ENCODE peak calls at places on chromosomes 6 and 20, in four cellular contexts. R, B, E and D are unnamed samples.
A peak's percentile ranks its signal among the peaks of the same experiment; 100 is the strongest.

GRCh38 chr6:166370489-166370888 is 12.3 kb downstream of the MPC1 start:
- DNase-seq in B (no peak), E (no peak), R (no peak), D (no peak)

GRCh38 chr6:6686748-6687601 is 98.5 kb downstream of the LY86 start:
- DNase-seq in E (peak; percentile 90), R (peak; percentile 98), B (peak; percentile 98), D (peak; percentile 100)

GRCh38 chr20:21137078-21137477 is 11.2 kb downstream of the KIZ start:
- DNase-seq in E (peak; percentile 50), B (no peak), R (no peak), D (peak; percentile 91)

GRCh38 chr6:47109281-47109680 is 67.1 kb upstream of the ADGRF1 start:
- DNase-seq in E (no peak), B (no peak), R (no peak), D (no peak)

GRCh38 chr20:43022081-43022480 is 167.6 kb downstream of the PTPRT start:
- DNase-seq in R (no peak), B (no peak), E (no peak), D (no peak)

GRCh38 chr6:3380344-3381232 is 76.3 kb downstream of the SLC22A23 start:
- DNase-seq in E (peak; percentile 18), B (peak; percentile 83), R (no peak), D (peak; percentile 59)

GRCh38 chr6:138239774-138240173 is 21.5 kb upstream of the PBOV1 start:
- DNase-seq in R (no peak), E (no peak), B (no peak), D (peak; percentile 54)

GRCh38 chr6:144262470-144263369 is 22.4 kb upstream of the UTRN start:
- DNase-seq in B (no peak), E (no peak), R (no peak), D (no peak)

GRCh38 chr6:132388291-132388690 is 13.0 kb downstream of the MOXD1 start:
- DNase-seq in B (no peak), R (no peak), E (no peak), D (no peak)

GRCh38 chr6:45713981-45714685 is 301.5 kb downstream of the CLIC5 start:
- DNase-seq in R (no peak), E (no peak), B (no peak), D (no peak)

GRCh38 chr6:81590314-81590691 is 162.2 kb downstream of the TENT5A start:
- DNase-seq in R (no peak), E (no peak), B (no peak), D (peak; percentile 13)

GRCh38 chr20:58647162-58647813 is 3.8 kb upstream of the STX16 start:
- DNase-seq in R (no peak), E (no peak), B (no peak), D (no peak)

GRCh38 chr6:20686142-20686541 is 151.9 kb downstream of the CDKAL1 start:
- DNase-seq in E (peak; percentile 88), R (peak; percentile 28), B (no peak), D (peak; percentile 86)

GRCh38 chr6:107806675-107807074 is 17.4 kb downstream of the SCML4 start:
- DNase-seq in R (no peak), B (no peak), E (no peak), D (peak; percentile 22)

GRCh38 chr6:95143408-95144180 is 433.7 kb upstream of the MANEA start:
- DNase-seq in B (no peak), E (no peak), R (no peak), D (peak; percentile 60)

GRCh38 chr20:50005378-50006020 is 22.7 kb downstream of the SNAI1 start:
- DNase-seq in E (no peak), B (no peak), R (no peak), D (no peak)

GRCh38 chr6:80440496-80441160 is 334.2 kb downstream of the BCKDHB start:
- DNase-seq in E (no peak), R (no peak), B (no peak), D (no peak)

GRCh38 chr6:36387440-36388303 is at the start of gene ETV7:
- DNase-seq in R (peak; percentile 53), B (peak; percentile 72), E (no peak), D (peak; percentile 55)

GRCh38 chr6:154071236-154071635 is 32.2 kb downstream of the OPRM1 start:
- DNase-seq in R (no peak), B (no peak), E (no peak), D (no peak)

GRCh38 chr6:148544421-148544820 is 201.8 kb downstream of the SASH1 start:
- DNase-seq in R (no peak), B (no peak), E (no peak), D (no peak)

GRCh38 chr6:6942826-6943225 is 164.9 kb upstream of the RREB1 start:
- DNase-seq in B (peak; percentile 78), R (no peak), E (peak; percentile 51), D (no peak)

GRCh38 chr6:8085053-8085511 is 17.3 kb downstream of the EEF1E1 start:
- DNase-seq in E (no peak), B (no peak), R (no peak), D (no peak)

GRCh38 chr6:156944412-156944811 is 167.2 kb downstream of the ARID1B start:
- DNase-seq in E (no peak), R (no peak), B (no peak), D (no peak)

GRCh38 chr6:4268171-4268570 is 132.8 kb upstream of the ECI2 start:
- DNase-seq in B (no peak), E (no peak), R (no peak), D (no peak)

GRCh38 chr20:19947611-19948264 is 69.4 kb upstream of the NAA20 start:
- DNase-seq in B (no peak), R (no peak), E (no peak), D (no peak)

GRCh38 chr6:3797231-3798200 is 46.0 kb upstream of the PXDC1 start:
- DNase-seq in R (no peak), E (no peak), B (no peak), D (no peak)

GRCh38 chr6:115360602-115361325 is 699.9 kb downstream of the FRK start:
- DNase-seq in B (no peak), E (no peak), R (no peak), D (peak; percentile 90)

GRCh38 chr6:31386977-31387376 is 16.4 kb upstream of the MICA start:
- DNase-seq in B (no peak), E (no peak), R (peak; percentile 44), D (no peak)

GRCh38 chr20:47351643-47352331 is 4.7 kb downstream of the ZMYND8 start:
- DNase-seq in E (no peak), B (peak; percentile 16), R (peak; percentile 60), D (peak; percentile 27)

GRCh38 chr6:4210619-4211419 is 75.4 kb upstream of the ECI2 start:
- DNase-seq in B (peak; percentile 65), E (no peak), R (peak; percentile 70), D (peak; percentile 26)

GRCh38 chr6:5054427-5054873 is 30.7 kb upstream of the PPP1R3G start:
- DNase-seq in B (no peak), R (no peak), E (no peak), D (no peak)